ENCODE peak calls at places on chromosomes 1 and 21, in six cellular contexts. One of them, this sample, is unnamed.

GRCh38 chr1:1038694-1039093 is 18.8 kb downstream of the AGRN start:
- DNase-seq in activated naive CD8-positive, alpha-beta T cell treated with anti-CD3 and anti-CD28 coated beads, Interleukin-2, amount 10 ng/mL, durations not matched to agents 7 days and 5 days: no peak
- DNase-seq in stomach: no peak
- DNase-seq in DMS153: no peak
- DNase-seq in C1 segment of cervical spinal cord: no peak
- DNase-seq in GM23338: no peak
- DNase-seq in this sample: no peak

GRCh38 chr1:246117066-246117791 is 389.9 kb downstream of the SMYD3 start:
- DNase-seq in activated naive CD8-positive, alpha-beta T cell treated with anti-CD3 and anti-CD28 coated beads, Interleukin-2, amount 10 ng/mL, durations not matched to agents 7 days and 5 days: no peak
- DNase-seq in stomach: peak
- DNase-seq in DMS153: peak
- DNase-seq in C1 segment of cervical spinal cord: no peak
- DNase-seq in GM23338: peak
- DNase-seq in this sample: peak

GRCh38 chr21:39663066-39663465 is 50.3 kb downstream of the B3GALT5 start:
- DNase-seq in activated naive CD8-positive, alpha-beta T cell treated with anti-CD3 and anti-CD28 coated beads, Interleukin-2, amount 10 ng/mL, durations not matched to agents 7 days and 5 days: no peak
- DNase-seq in stomach: no peak
- DNase-seq in DMS153: no peak
- DNase-seq in C1 segment of cervical spinal cord: no peak
- DNase-seq in GM23338: no peak
- DNase-seq in this sample: no peak

GRCh38 chr1:108121361-108122143 is 78.6 kb downstream of the SLC25A24 start:
- DNase-seq in activated naive CD8-positive, alpha-beta T cell treated with anti-CD3 and anti-CD28 coated beads, Interleukin-2, amount 10 ng/mL, durations not matched to agents 7 days and 5 days: no peak
- DNase-seq in stomach: no peak
- DNase-seq in DMS153: no peak
- DNase-seq in C1 segment of cervical spinal cord: no peak
- DNase-seq in GM23338: peak
- DNase-seq in this sample: no peak

GRCh38 chr1:161305872-161306519 is 3.8 kb downstream of the MPZ start:
- DNase-seq in activated naive CD8-positive, alpha-beta T cell treated with anti-CD3 and anti-CD28 coated beads, Interleukin-2, amount 10 ng/mL, durations not matched to agents 7 days and 5 days: peak
- DNase-seq in stomach: peak
- DNase-seq in DMS153: peak
- DNase-seq in C1 segment of cervical spinal cord: peak
- DNase-seq in GM23338: peak
- DNase-seq in this sample: no peak

GRCh38 chr1:160404094-160404493 is 3.7 kb downstream of the VANGL2 start:
- DNase-seq in activated naive CD8-positive, alpha-beta T cell treated with anti-CD3 and anti-CD28 coated beads, Interleukin-2, amount 10 ng/mL, durations not matched to agents 7 days and 5 days: no peak
- DNase-seq in stomach: no peak
- DNase-seq in DMS153: no peak
- DNase-seq in C1 segment of cervical spinal cord: no peak
- DNase-seq in GM23338: no peak
- DNase-seq in this sample: no peak

GRCh38 chr1:209485167-209485566 is 98.3 kb upstream of the CAMK1G start:
- DNase-seq in activated naive CD8-positive, alpha-beta T cell treated with anti-CD3 and anti-CD28 coated beads, Interleukin-2, amount 10 ng/mL, durations not matched to agents 7 days and 5 days: no peak
- DNase-seq in stomach: no peak
- DNase-seq in DMS153: peak
- DNase-seq in C1 segment of cervical spinal cord: no peak
- DNase-seq in GM23338: no peak
- DNase-seq in this sample: no peak

GRCh38 chr1:230128569-230129269 is 61.7 kb downstream of the GALNT2 start:
- DNase-seq in activated naive CD8-positive, alpha-beta T cell treated with anti-CD3 and anti-CD28 coated beads, Interleukin-2, amount 10 ng/mL, durations not matched to agents 7 days and 5 days: no peak
- DNase-seq in stomach: no peak
- DNase-seq in DMS153: no peak
- DNase-seq in C1 segment of cervical spinal cord: no peak
- DNase-seq in GM23338: no peak
- DNase-seq in this sample: no peak

GRCh38 chr1:51969038-51969705 is 21.3 kb downstream of the RAB3B start:
- DNase-seq in activated naive CD8-positive, alpha-beta T cell treated with anti-CD3 and anti-CD28 coated beads, Interleukin-2, amount 10 ng/mL, durations not matched to agents 7 days and 5 days: no peak
- DNase-seq in stomach: no peak
- DNase-seq in DMS153: no peak
- DNase-seq in C1 segment of cervical spinal cord: no peak
- DNase-seq in GM23338: no peak
- DNase-seq in this sample: no peak

GRCh38 chr1:180231506-180232420 is 1.7 kb downstream of the LHX4 start:
- DNase-seq in activated naive CD8-positive, alpha-beta T cell treated with anti-CD3 and anti-CD28 coated beads, Interleukin-2, amount 10 ng/mL, durations not matched to agents 7 days and 5 days: peak
- DNase-seq in stomach: no peak
- DNase-seq in DMS153: no peak
- DNase-seq in C1 segment of cervical spinal cord: no peak
- DNase-seq in GM23338: peak
- DNase-seq in this sample: peak

GRCh38 chr1:61087574-61087973 is 5.2 kb downstream of the NFIA start:
- DNase-seq in activated naive CD8-positive, alpha-beta T cell treated with anti-CD3 and anti-CD28 coated beads, Interleukin-2, amount 10 ng/mL, durations not matched to agents 7 days and 5 days: no peak
- DNase-seq in stomach: no peak
- DNase-seq in DMS153: no peak
- DNase-seq in C1 segment of cervical spinal cord: no peak
- DNase-seq in GM23338: no peak
- DNase-seq in this sample: no peak

GRCh38 chr21:34612557-34612956 is 2.4 kb downstream of the RCAN1 start:
- DNase-seq in activated naive CD8-positive, alpha-beta T cell treated with anti-CD3 and anti-CD28 coated beads, Interleukin-2, amount 10 ng/mL, durations not matched to agents 7 days and 5 days: no peak
- DNase-seq in stomach: no peak
- DNase-seq in DMS153: no peak
- DNase-seq in C1 segment of cervical spinal cord: peak
- DNase-seq in GM23338: no peak
- DNase-seq in this sample: no peak

GRCh38 chr1:157356611-157357010 is 195.7 kb downstream of the FCRL5 start:
- DNase-seq in activated naive CD8-positive, alpha-beta T cell treated with anti-CD3 and anti-CD28 coated beads, Interleukin-2, amount 10 ng/mL, durations not matched to agents 7 days and 5 days: no peak
- DNase-seq in stomach: no peak
- DNase-seq in DMS153: no peak
- DNase-seq in C1 segment of cervical spinal cord: no peak
- DNase-seq in GM23338: no peak
- DNase-seq in this sample: no peak

GRCh38 chr1:17605582-17606344 is 66.3 kb downstream of the ARHGEF10L start:
- DNase-seq in activated naive CD8-positive, alpha-beta T cell treated with anti-CD3 and anti-CD28 coated beads, Interleukin-2, amount 10 ng/mL, durations not matched to agents 7 days and 5 days: no peak
- DNase-seq in stomach: peak
- DNase-seq in DMS153: peak
- DNase-seq in C1 segment of cervical spinal cord: no peak
- DNase-seq in GM23338: no peak
- DNase-seq in this sample: no peak

GRCh38 chr1:158177705-158178450 is 2.8 kb upstream of the CD1D start:
- DNase-seq in activated naive CD8-positive, alpha-beta T cell treated with anti-CD3 and anti-CD28 coated beads, Interleukin-2, amount 10 ng/mL, durations not matched to agents 7 days and 5 days: peak
- DNase-seq in stomach: peak
- DNase-seq in DMS153: peak
- DNase-seq in C1 segment of cervical spinal cord: peak
- DNase-seq in GM23338: peak
- DNase-seq in this sample: no peak

GRCh38 chr1:212762234-212762633 is 29.3 kb downstream of the NSL1 start:
- DNase-seq in activated naive CD8-positive, alpha-beta T cell treated with anti-CD3 and anti-CD28 coated beads, Interleukin-2, amount 10 ng/mL, durations not matched to agents 7 days and 5 days: no peak
- DNase-seq in stomach: no peak
- DNase-seq in DMS153: no peak
- DNase-seq in C1 segment of cervical spinal cord: no peak
- DNase-seq in GM23338: no peak
- DNase-seq in this sample: no peak

GRCh38 chr1:32962248-32962896 is 2.2 kb downstream of the RNF19B start:
- DNase-seq in activated naive CD8-positive, alpha-beta T cell treated with anti-CD3 and anti-CD28 coated beads, Interleukin-2, amount 10 ng/mL, durations not matched to agents 7 days and 5 days: no peak
- DNase-seq in stomach: no peak
- DNase-seq in DMS153: no peak
- DNase-seq in C1 segment of cervical spinal cord: no peak
- DNase-seq in GM23338: no peak
- DNase-seq in this sample: no peak

GRCh38 chr1:167152192-167152876 is 58.5 kb downstream of the STYXL2 start:
- DNase-seq in activated naive CD8-positive, alpha-beta T cell treated with anti-CD3 and anti-CD28 coated beads, Interleukin-2, amount 10 ng/mL, durations not matched to agents 7 days and 5 days: no peak
- DNase-seq in stomach: no peak
- DNase-seq in DMS153: no peak
- DNase-seq in C1 segment of cervical spinal cord: no peak
- DNase-seq in GM23338: peak
- DNase-seq in this sample: no peak

GRCh38 chr1:175116903-175117302 is 49.3 kb downstream of the TNN start:
- DNase-seq in activated naive CD8-positive, alpha-beta T cell treated with anti-CD3 and anti-CD28 coated beads, Interleukin-2, amount 10 ng/mL, durations not matched to agents 7 days and 5 days: no peak
- DNase-seq in stomach: no peak
- DNase-seq in DMS153: no peak
- DNase-seq in C1 segment of cervical spinal cord: no peak
- DNase-seq in GM23338: peak
- DNase-seq in this sample: no peak

GRCh38 chr1:31703431-31704260 is at the start of gene COL16A1:
- DNase-seq in activated naive CD8-positive, alpha-beta T cell treated with anti-CD3 and anti-CD28 coated beads, Interleukin-2, amount 10 ng/mL, durations not matched to agents 7 days and 5 days: no peak
- DNase-seq in stomach: peak
- DNase-seq in DMS153: peak
- DNase-seq in C1 segment of cervical spinal cord: peak
- DNase-seq in GM23338: peak
- DNase-seq in this sample: no peak

GRCh38 chr1:240399381-240399780 is 212.6 kb downstream of the GREM2 start:
- DNase-seq in activated naive CD8-positive, alpha-beta T cell treated with anti-CD3 and anti-CD28 coated beads, Interleukin-2, amount 10 ng/mL, durations not matched to agents 7 days and 5 days: no peak
- DNase-seq in stomach: no peak
- DNase-seq in DMS153: no peak
- DNase-seq in C1 segment of cervical spinal cord: no peak
- DNase-seq in GM23338: no peak
- DNase-seq in this sample: no peak

GRCh38 chr1:23470282-23471070 is 13.5 kb downstream of the ASAP3 start:
- DNase-seq in activated naive CD8-positive, alpha-beta T cell treated with anti-CD3 and anti-CD28 coated beads, Interleukin-2, amount 10 ng/mL, durations not matched to agents 7 days and 5 days: no peak
- DNase-seq in stomach: no peak
- DNase-seq in DMS153: no peak
- DNase-seq in C1 segment of cervical spinal cord: peak
- DNase-seq in GM23338: no peak
- DNase-seq in this sample: no peak

GRCh38 chr21:14560139-14560538 is 14.0 kb upstream of the SAMSN1 start:
- DNase-seq in activated naive CD8-positive, alpha-beta T cell treated with anti-CD3 and anti-CD28 coated beads, Interleukin-2, amount 10 ng/mL, durations not matched to agents 7 days and 5 days: no peak
- DNase-seq in stomach: no peak
- DNase-seq in DMS153: no peak
- DNase-seq in C1 segment of cervical spinal cord: no peak
- DNase-seq in GM23338: no peak
- DNase-seq in this sample: no peak

GRCh38 chr21:45308211-45309068 is 20.7 kb upstream of the POFUT2 start:
- DNase-seq in activated naive CD8-positive, alpha-beta T cell treated with anti-CD3 and anti-CD28 coated beads, Interleukin-2, amount 10 ng/mL, durations not matched to agents 7 days and 5 days: peak
- DNase-seq in stomach: no peak
- DNase-seq in DMS153: no peak
- DNase-seq in C1 segment of cervical spinal cord: no peak
- DNase-seq in GM23338: no peak
- DNase-seq in this sample: no peak

GRCh38 chr1:54814148-54814498 is 13.0 kb upstream of the TTC22 start:
- DNase-seq in activated naive CD8-positive, alpha-beta T cell treated with anti-CD3 and anti-CD28 coated beads, Interleukin-2, amount 10 ng/mL, durations not matched to agents 7 days and 5 days: no peak
- DNase-seq in stomach: peak
- DNase-seq in DMS153: no peak
- DNase-seq in C1 segment of cervical spinal cord: no peak
- DNase-seq in GM23338: no peak
- DNase-seq in this sample: no peak

GRCh38 chr1:228146761-228147693 is 2.7 kb upstream of the GJC2 start:
- DNase-seq in activated naive CD8-positive, alpha-beta T cell treated with anti-CD3 and anti-CD28 coated beads, Interleukin-2, amount 10 ng/mL, durations not matched to agents 7 days and 5 days: no peak
- DNase-seq in stomach: no peak
- DNase-seq in DMS153: no peak
- DNase-seq in C1 segment of cervical spinal cord: no peak
- DNase-seq in GM23338: no peak
- DNase-seq in this sample: no peak

GRCh38 chr1:112729909-112730308 is 14.8 kb upstream of the PPM1J start:
- DNase-seq in activated naive CD8-positive, alpha-beta T cell treated with anti-CD3 and anti-CD28 coated beads, Interleukin-2, amount 10 ng/mL, durations not matched to agents 7 days and 5 days: no peak
- DNase-seq in stomach: no peak
- DNase-seq in DMS153: no peak
- DNase-seq in C1 segment of cervical spinal cord: no peak
- DNase-seq in GM23338: no peak
- DNase-seq in this sample: no peak

This sample was measured in Calu3.